ENCODE peak calls at places on chromosomes 11 and 22, in four cellular contexts. J is astrocyte of the spinal cord, I is lower leg skin, Q is PC-9. Y is an unnamed sample.

GRCh38 chr11:107710301-107710700 is 1.6 kb downstream of the SLN start:
- DNase-seq in J (no peak), Q (no peak), I (no peak), Y (no peak)

GRCh38 chr11:77191823-77192495 is 63.9 kb downstream of the MYO7A start:
- DNase-seq in Q (peak), J (peak), I (no peak), Y (peak)

GRCh38 chr22:38338772-38339379 is 21.6 kb upstream of the CSNK1E start:
- DNase-seq in Q (no peak), I (peak), J (no peak), Y (peak)

GRCh38 chr11:57480409-57481137 is 20.2 kb downstream of the RTN4RL2 start:
- DNase-seq in Q (peak), I (peak), J (peak), Y (peak)

GRCh38 chr22:39353346-39353745 is 3.6 kb downstream of the SYNGR1 start:
- DNase-seq in I (no peak), J (no peak), Q (no peak), Y (peak)

GRCh38 chr11:315516-315994 is 1.7 kb downstream of the IFITM1 start:
- DNase-seq in J (no peak), Q (no peak), I (no peak), Y (no peak)

GRCh38 chr11:119323532-119324033 is 6.7 kb upstream of the MCAM start:
- DNase-seq in J (peak), I (peak), Q (peak), Y (peak)

GRCh38 chr11:75394086-75394840 is 5.1 kb upstream of the RPS3 start:
- DNase-seq in Q (no peak), J (no peak), I (no peak), Y (no peak)

GRCh38 chr11:102610198-102610597 is 14.9 kb downstream of the MMP20 start:
- DNase-seq in Q (no peak), I (no peak), J (no peak), Y (no peak)

GRCh38 chr11:13463779-13464290 is 813 bp upstream of the BTBD10 start:
- DNase-seq in I (no peak), J (no peak), Q (no peak), Y (no peak)

GRCh38 chr22:17083811-17084540 is 824 bp upstream of the IL17RA start:
- DNase-seq in J (no peak), Q (no peak), I (peak), Y (no peak)

GRCh38 chr11:73384871-73385692 is 8.9 kb downstream of the RELT start:
- DNase-seq in J (no peak), I (no peak), Q (no peak), Y (peak)

GRCh38 chr22:30183271-30183670 is 63.3 kb downstream of the LIF start:
- DNase-seq in J (no peak), I (no peak), Q (no peak), Y (no peak)

GRCh38 chr11:122863704-122864326 is 18.7 kb upstream of the JHY start:
- DNase-seq in J (peak), Q (no peak), I (no peak), Y (peak)

GRCh38 chr22:42270178-42270511 is 308 bp downstream of the TCF20 start:
- DNase-seq in Q (no peak), J (no peak), I (no peak), Y (no peak)

GRCh38 chr11:1293619-1294015 is 15.8 kb downstream of the TOLLIP start:
- DNase-seq in Q (no peak), J (no peak), I (peak), Y (no peak)

GRCh38 chr11:73360743-73361369 is 15.3 kb upstream of the RELT start:
- DNase-seq in J (no peak), I (no peak), Q (no peak), Y (no peak)

GRCh38 chr11:72686639-72687215 is 12.5 kb upstream of the PDE2A start:
- DNase-seq in J (no peak), I (no peak), Q (no peak), Y (peak)

GRCh38 chr11:93085097-93085496 is 112.7 kb downstream of the SLC36A4 start:
- DNase-seq in J (peak), I (no peak), Q (no peak), Y (peak)

GRCh38 chr11:9760180-9760550 is 96.3 kb downstream of the SWAP70 start:
- DNase-seq in Q (no peak), I (peak), J (peak), Y (peak)

GRCh38 chr11:64714664-64715063 is 8.3 kb downstream of the NRXN2 start:
- DNase-seq in J (no peak), Q (no peak), I (no peak), Y (no peak)

GRCh38 chr11:33984682-33985389 is 66.7 kb upstream of the CAPRIN1 start:
- DNase-seq in Q (no peak), J (no peak), I (no peak), Y (peak)

GRCh38 chr11:130191896-130192295 is 32.3 kb downstream of the ST14 start:
- DNase-seq in I (no peak), J (no peak), Q (no peak), Y (no peak)

GRCh38 chr11:103586756-103587155 is 449.7 kb upstream of the DDI1 start:
- DNase-seq in J (peak), Q (peak), I (no peak), Y (peak)

GRCh38 chr22:24506802-24507438 is 11.8 kb downstream of the UPB1 start:
- DNase-seq in I (no peak), J (no peak), Q (peak), Y (peak)

GRCh38 chr11:86632499-86633269 is 39.7 kb downstream of the ME3 start:
- DNase-seq in J (peak), I (no peak), Q (peak), Y (peak)

GRCh38 chr22:37823134-37823985 is at the start of gene GALR3:
- DNase-seq in I (no peak), Q (no peak), J (no peak), Y (no peak)

GRCh38 chr11:15821471-15821870 is 534.9 kb downstream of the SOX6 start:
- DNase-seq in I (no peak), J (no peak), Q (no peak), Y (no peak)

GRCh38 chr11:87256694-87257340 is 219.1 kb downstream of the TMEM135 start:
- DNase-seq in J (no peak), I (no peak), Q (no peak), Y (no peak)

GRCh38 chr22:42389137-42389536 is 43.1 kb downstream of the NFAM1 start:
- DNase-seq in I (no peak), J (no peak), Q (no peak), Y (no peak)

GRCh38 chr11:102883132-102883531 is 8.3 kb upstream of the MMP12 start:
- DNase-seq in Q (no peak), J (no peak), I (no peak), Y (no peak)

GRCh38 chr22:39452740-39453040 is 4.1 kb upstream of the MGAT3 start:
- DNase-seq in Q (no peak), J (no peak), I (no peak), Y (no peak)

GRCh38 chr11:18066626-18067025 is 20.6 kb upstream of the TPH1 start:
- DNase-seq in Q (no peak), I (no peak), J (no peak), Y (peak)

GRCh38 chr11:43937434-43938411 is 4.7 kb upstream of the C11orf96 start:
- DNase-seq in J (peak), I (peak), Q (peak), Y (peak)

GRCh38 chr11:13256216-13256615 is 21.4 kb upstream of the BMAL1 start:
- DNase-seq in J (no peak), I (no peak), Q (no peak), Y (no peak)

GRCh38 chr11:85589373-85589772 is 37.8 kb downstream of the DLG2 start:
- DNase-seq in I (no peak), Q (no peak), J (no peak), Y (no peak)

GRCh38 chr11:85595285-85595884 is 31.8 kb downstream of the DLG2 start:
- DNase-seq in I (no peak), Q (peak), J (peak), Y (peak)

GRCh38 chr11:85596886-85597285 is 30.3 kb downstream of the DLG2 start:
- DNase-seq in I (no peak), Q (no peak), J (no peak), Y (no peak)

GRCh38 chr11:85590848-85591483 is 36.2 kb downstream of the DLG2 start:
- DNase-seq in J (peak), Q (peak), I (no peak), Y (peak)
- TF ChIP-seq CTCF in J (peak), Q (peak), I (no peak), Y (peak)

DNA sequence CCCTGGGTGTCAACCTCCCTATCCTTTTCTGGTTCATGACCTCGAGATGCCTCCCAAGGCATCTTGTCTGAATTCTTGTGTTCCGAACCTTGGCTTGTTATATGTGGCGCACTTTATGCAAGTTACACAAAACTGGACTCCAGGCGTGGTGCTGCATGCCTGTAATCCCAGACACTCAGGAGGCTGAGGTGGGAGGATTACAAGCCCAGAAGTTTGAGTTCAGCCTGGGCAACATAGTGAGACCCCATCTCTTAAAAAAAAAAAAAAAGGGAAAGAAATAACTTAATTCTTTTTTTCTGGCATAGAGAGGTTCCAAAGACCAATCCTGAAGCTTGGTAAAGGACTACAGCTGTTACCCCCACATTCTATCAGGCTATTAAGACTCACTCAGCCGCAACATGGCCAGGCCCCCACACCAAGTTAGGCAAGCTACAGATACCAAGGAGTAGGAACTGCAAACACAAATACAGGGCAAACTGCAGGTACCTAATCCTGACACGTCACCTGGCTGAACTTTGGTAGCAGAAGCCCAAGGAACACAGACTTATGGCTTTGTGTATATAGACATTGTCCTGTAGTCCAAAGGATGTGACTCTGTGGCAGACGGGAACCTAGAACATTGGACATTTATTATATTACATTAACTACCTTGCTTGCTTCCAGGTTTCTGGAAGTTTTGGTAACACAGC is 1.3 kb downstream of the C11orf24 start:
- DNase-seq in J (no peak), I (peak), Q (no peak), Y (no peak)
- H3K4me3 ChIP-seq in J (peak), I (no peak), Q (peak), Y (peak)

GRCh38 chr11:91366816-91367215 is 857.8 kb upstream of the FAT3 start:
- DNase-seq in I (no peak), Q (no peak), J (no peak), Y (no peak)
- TF ChIP-seq CTCF in I (no peak), Q (no peak), J (no peak), Y (no peak)

GRCh38 chr11:46338636-46338987 is 8.7 kb upstream of the DGKZ start:
- DNase-seq in J (no peak), I (no peak), Q (peak), Y (peak)
- H3K4me3 ChIP-seq in J (no peak), I (no peak), Q (peak), Y (peak)

GRCh38 chr11:78417888-78418583 is 416 bp upstream of the GAB2 start:
- DNase-seq in I (peak), J (peak), Q (peak), Y (peak)
- TF ChIP-seq CTCF in I (no peak), J (no peak), Q (peak), Y (no peak)